ENCODE peak calls at places on chromosomes 11 and 22, in five cellular contexts. One of them, this sample, is unnamed.

GRCh38 chr11:2578934-2579280 is 120.9 kb downstream of the KCNQ1OT1 start:
- DNase-seq in effector memory CD8-positive, alpha-beta T cell: no peak
- DNase-seq in NCI-H446 treated with DMSO at 0.1 percent for 48 hours: no peak
- DNase-seq in ureter: peak; percentile 38
- DNase-seq in dorsolateral prefrontal cortex: no peak
- DNase-seq in this sample: no peak

GRCh38 chr11:75204012-75204674 is 36.4 kb upstream of the TPBGL start:
- DNase-seq in effector memory CD8-positive, alpha-beta T cell: no peak
- DNase-seq in NCI-H446 treated with DMSO at 0.1 percent for 48 hours: no peak
- DNase-seq in ureter: no peak
- DNase-seq in dorsolateral prefrontal cortex: no peak
- DNase-seq in this sample: no peak

GRCh38 chr11:46615756-46616155 is 1.3 kb downstream of the HARBI1 start:
- DNase-seq in effector memory CD8-positive, alpha-beta T cell: no peak
- DNase-seq in NCI-H446 treated with DMSO at 0.1 percent for 48 hours: no peak
- DNase-seq in ureter: no peak
- DNase-seq in dorsolateral prefrontal cortex: no peak
- DNase-seq in this sample: no peak

GRCh38 chr11:74072286-74072685 is 63.4 kb upstream of the UCP3 start:
- DNase-seq in effector memory CD8-positive, alpha-beta T cell: no peak
- DNase-seq in NCI-H446 treated with DMSO at 0.1 percent for 48 hours: no peak
- DNase-seq in ureter: no peak
- DNase-seq in dorsolateral prefrontal cortex: no peak
- DNase-seq in this sample: no peak

GRCh38 chr11:49995559-49995958 is 13.2 kb upstream of the OR4C12 start:
- DNase-seq in effector memory CD8-positive, alpha-beta T cell: no peak
- DNase-seq in NCI-H446 treated with DMSO at 0.1 percent for 48 hours: peak; percentile 46
- DNase-seq in ureter: no peak
- DNase-seq in dorsolateral prefrontal cortex: peak; percentile 34
- DNase-seq in this sample: peak; percentile 71

GRCh38 chr11:46330887-46331652 is 16.2 kb upstream of the DGKZ start:
- DNase-seq in effector memory CD8-positive, alpha-beta T cell: no peak
- DNase-seq in NCI-H446 treated with DMSO at 0.1 percent for 48 hours: no peak
- DNase-seq in ureter: no peak
- DNase-seq in dorsolateral prefrontal cortex: no peak
- DNase-seq in this sample: peak; percentile 91

GRCh38 chr11:65378208-65378927 is 4.1 kb downstream of the SLC25A45 start:
- DNase-seq in effector memory CD8-positive, alpha-beta T cell: no peak
- DNase-seq in NCI-H446 treated with DMSO at 0.1 percent for 48 hours: no peak
- DNase-seq in ureter: no peak
- DNase-seq in dorsolateral prefrontal cortex: no peak
- DNase-seq in this sample: no peak

GRCh38 chr11:57751676-57752253 is at the start of gene BTBD18:
- DNase-seq in effector memory CD8-positive, alpha-beta T cell: no peak
- DNase-seq in NCI-H446 treated with DMSO at 0.1 percent for 48 hours: no peak
- DNase-seq in ureter: no peak
- DNase-seq in dorsolateral prefrontal cortex: no peak
- DNase-seq in this sample: no peak

GRCh38 chr22:50544078-50544745 is 1.5 kb upstream of the KLHDC7B start:
- DNase-seq in effector memory CD8-positive, alpha-beta T cell: peak; percentile 82
- DNase-seq in NCI-H446 treated with DMSO at 0.1 percent for 48 hours: no peak
- DNase-seq in ureter: peak; percentile 80
- DNase-seq in dorsolateral prefrontal cortex: no peak
- DNase-seq in this sample: no peak

GRCh38 chr22:31652911-31653684 is 8.9 kb downstream of the PISD start:
- DNase-seq in effector memory CD8-positive, alpha-beta T cell: no peak
- DNase-seq in NCI-H446 treated with DMSO at 0.1 percent for 48 hours: no peak
- DNase-seq in ureter: no peak
- DNase-seq in dorsolateral prefrontal cortex: no peak
- DNase-seq in this sample: no peak

GRCh38 chr11:66172146-66172545 is 96.3 kb upstream of the RAB1B start:
- DNase-seq in effector memory CD8-positive, alpha-beta T cell: no peak
- DNase-seq in NCI-H446 treated with DMSO at 0.1 percent for 48 hours: no peak
- DNase-seq in ureter: no peak
- DNase-seq in dorsolateral prefrontal cortex: no peak
- DNase-seq in this sample: no peak

GRCh38 chr11:29527391-29527936 is 489.4 kb downstream of the KCNA4 start:
- DNase-seq in effector memory CD8-positive, alpha-beta T cell: no peak
- DNase-seq in NCI-H446 treated with DMSO at 0.1 percent for 48 hours: no peak
- DNase-seq in ureter: no peak
- DNase-seq in dorsolateral prefrontal cortex: no peak
- DNase-seq in this sample: peak; percentile 41

GRCh38 chr22:50209893-50210292 is 9.1 kb downstream of the SELENOO start:
- DNase-seq in effector memory CD8-positive, alpha-beta T cell: peak; percentile 67
- DNase-seq in NCI-H446 treated with DMSO at 0.1 percent for 48 hours: no peak
- DNase-seq in ureter: peak; percentile 55
- DNase-seq in dorsolateral prefrontal cortex: peak; percentile 76
- DNase-seq in this sample: peak; percentile 46

GRCh38 chr11:105609832-105610781 is at the start of gene GRIA4:
- DNase-seq in effector memory CD8-positive, alpha-beta T cell: no peak
- DNase-seq in NCI-H446 treated with DMSO at 0.1 percent for 48 hours: peak; percentile 81
- DNase-seq in ureter: no peak
- DNase-seq in dorsolateral prefrontal cortex: peak; percentile 89
- DNase-seq in this sample: no peak

GRCh38 chr11:8839957-8840945 is 70.7 kb upstream of the AKIP1 start:
- DNase-seq in effector memory CD8-positive, alpha-beta T cell: no peak
- DNase-seq in NCI-H446 treated with DMSO at 0.1 percent for 48 hours: no peak
- DNase-seq in ureter: no peak
- DNase-seq in dorsolateral prefrontal cortex: no peak
- DNase-seq in this sample: no peak

GRCh38 chr11:74397531-74398243 is 546 bp downstream of the PGM2L1 start:
- DNase-seq in effector memory CD8-positive, alpha-beta T cell: peak; percentile 14
- DNase-seq in NCI-H446 treated with DMSO at 0.1 percent for 48 hours: no peak
- DNase-seq in ureter: no peak
- DNase-seq in dorsolateral prefrontal cortex: no peak
- DNase-seq in this sample: peak; percentile 87

GRCh38 chr22:39244496-39245129 is at the start of gene PDGFB:
- DNase-seq in effector memory CD8-positive, alpha-beta T cell: no peak
- DNase-seq in NCI-H446 treated with DMSO at 0.1 percent for 48 hours: no peak
- DNase-seq in ureter: no peak
- DNase-seq in dorsolateral prefrontal cortex: no peak
- DNase-seq in this sample: no peak

GRCh38 chr11:132728026-132728425 is 804.3 kb downstream of the OPCML start:
- DNase-seq in effector memory CD8-positive, alpha-beta T cell: no peak
- DNase-seq in NCI-H446 treated with DMSO at 0.1 percent for 48 hours: no peak
- DNase-seq in ureter: no peak
- DNase-seq in dorsolateral prefrontal cortex: no peak
- DNase-seq in this sample: no peak

GRCh38 chr11:118774032-118774431 is 16.9 kb downstream of the DDX6 start:
- DNase-seq in effector memory CD8-positive, alpha-beta T cell: no peak
- DNase-seq in NCI-H446 treated with DMSO at 0.1 percent for 48 hours: no peak
- DNase-seq in ureter: no peak
- DNase-seq in dorsolateral prefrontal cortex: no peak
- DNase-seq in this sample: no peak

GRCh38 chr22:42376721-42377177 is 55.5 kb downstream of the NFAM1 start:
- DNase-seq in effector memory CD8-positive, alpha-beta T cell: no peak
- DNase-seq in NCI-H446 treated with DMSO at 0.1 percent for 48 hours: peak; percentile 58
- DNase-seq in ureter: no peak
- DNase-seq in dorsolateral prefrontal cortex: no peak
- DNase-seq in this sample: no peak

GRCh38 chr22:49423125-49423650 is 404.5 kb downstream of the BRD1 start:
- DNase-seq in effector memory CD8-positive, alpha-beta T cell: no peak
- DNase-seq in NCI-H446 treated with DMSO at 0.1 percent for 48 hours: no peak
- DNase-seq in ureter: no peak
- DNase-seq in dorsolateral prefrontal cortex: no peak
- DNase-seq in this sample: no peak

GRCh38 chr11:18081551-18081950 is 24.3 kb downstream of the SAAL1 start:
- DNase-seq in effector memory CD8-positive, alpha-beta T cell: no peak
- DNase-seq in NCI-H446 treated with DMSO at 0.1 percent for 48 hours: no peak
- DNase-seq in ureter: no peak
- DNase-seq in dorsolateral prefrontal cortex: no peak
- DNase-seq in this sample: no peak

GRCh38 chr11:104705475-104706195 is 192.6 kb downstream of the CASP12 start:
- DNase-seq in effector memory CD8-positive, alpha-beta T cell: peak; percentile 66
- DNase-seq in NCI-H446 treated with DMSO at 0.1 percent for 48 hours: no peak
- DNase-seq in ureter: peak; percentile 60
- DNase-seq in dorsolateral prefrontal cortex: no peak
- DNase-seq in this sample: peak; percentile 94

GRCh38 chr11:111735262-111736116 is 30.7 kb downstream of the PPP2R1B start:
- DNase-seq in effector memory CD8-positive, alpha-beta T cell: no peak
- DNase-seq in NCI-H446 treated with DMSO at 0.1 percent for 48 hours: peak; percentile 95
- DNase-seq in ureter: peak; percentile 84
- DNase-seq in dorsolateral prefrontal cortex: peak; percentile 79
- DNase-seq in this sample: no peak

GRCh38 chr11:76806131-76806530 is 23.0 kb downstream of the TSKU start:
- DNase-seq in effector memory CD8-positive, alpha-beta T cell: no peak
- DNase-seq in NCI-H446 treated with DMSO at 0.1 percent for 48 hours: no peak
- DNase-seq in ureter: peak; percentile 40
- DNase-seq in dorsolateral prefrontal cortex: no peak
- DNase-seq in this sample: no peak

GRCh38 chr22:36368359-36368983 is 19.3 kb downstream of the MYH9 start:
- DNase-seq in effector memory CD8-positive, alpha-beta T cell: no peak
- DNase-seq in NCI-H446 treated with DMSO at 0.1 percent for 48 hours: no peak
- DNase-seq in ureter: no peak
- DNase-seq in dorsolateral prefrontal cortex: no peak
- DNase-seq in this sample: no peak

GRCh38 chr22:16866167-16866566 is 41.0 kb upstream of the XKR3 start:
- DNase-seq in effector memory CD8-positive, alpha-beta T cell: no peak
- DNase-seq in NCI-H446 treated with DMSO at 0.1 percent for 48 hours: no peak
- DNase-seq in ureter: no peak
- DNase-seq in dorsolateral prefrontal cortex: no peak
- DNase-seq in this sample: no peak

GRCh38 chr22:19709063-19709769 is 5.1 kb upstream of the SEPTIN5 start:
- DNase-seq in effector memory CD8-positive, alpha-beta T cell: no peak
- DNase-seq in NCI-H446 treated with DMSO at 0.1 percent for 48 hours: no peak
- DNase-seq in ureter: peak; percentile 41
- DNase-seq in dorsolateral prefrontal cortex: no peak
- DNase-seq in this sample: no peak

GRCh38 chr11:94553938-94554337 is 10.2 kb downstream of the FUT4 start:
- DNase-seq in effector memory CD8-positive, alpha-beta T cell: no peak
- DNase-seq in NCI-H446 treated with DMSO at 0.1 percent for 48 hours: no peak
- DNase-seq in ureter: no peak
- DNase-seq in dorsolateral prefrontal cortex: no peak
- DNase-seq in this sample: no peak

GRCh38 chr11:70415176-70415575 is 16.8 kb downstream of the CTTN start:
- DNase-seq in effector memory CD8-positive, alpha-beta T cell: no peak
- DNase-seq in NCI-H446 treated with DMSO at 0.1 percent for 48 hours: no peak
- DNase-seq in ureter: no peak
- DNase-seq in dorsolateral prefrontal cortex: no peak
- DNase-seq in this sample: no peak

GRCh38 chr22:40709752-40710413 is 30.6 kb downstream of the MCHR1 start:
- DNase-seq in effector memory CD8-positive, alpha-beta T cell: no peak
- DNase-seq in NCI-H446 treated with DMSO at 0.1 percent for 48 hours: peak; percentile 40
- DNase-seq in ureter: peak; percentile 54
- DNase-seq in dorsolateral prefrontal cortex: no peak
- DNase-seq in this sample: no peak

GRCh38 chr11:68140496-68141246 is 19.5 kb upstream of the CHKA start:
- DNase-seq in effector memory CD8-positive, alpha-beta T cell: no peak
- DNase-seq in NCI-H446 treated with DMSO at 0.1 percent for 48 hours: peak; percentile 29
- DNase-seq in ureter: no peak
- DNase-seq in dorsolateral prefrontal cortex: no peak
- DNase-seq in this sample: peak; percentile 60

GRCh38 chr22:48885271-48885918 is 942.3 kb downstream of the BRD1 start:
- DNase-seq in effector memory CD8-positive, alpha-beta T cell: no peak
- DNase-seq in NCI-H446 treated with DMSO at 0.1 percent for 48 hours: no peak
- DNase-seq in ureter: peak; percentile 38
- DNase-seq in dorsolateral prefrontal cortex: peak; percentile 7
- DNase-seq in this sample: no peak

GRCh38 chr11:74611369-74611861 is 19.0 kb downstream of the POLD3 start:
- DNase-seq in effector memory CD8-positive, alpha-beta T cell: no peak
- DNase-seq in NCI-H446 treated with DMSO at 0.1 percent for 48 hours: peak; percentile 15
- DNase-seq in ureter: no peak
- DNase-seq in dorsolateral prefrontal cortex: no peak
- DNase-seq in this sample: peak; percentile 42

GRCh38 chr11:119835804-119836203 is 106.8 kb upstream of the NECTIN1 start:
- DNase-seq in effector memory CD8-positive, alpha-beta T cell: no peak
- DNase-seq in NCI-H446 treated with DMSO at 0.1 percent for 48 hours: no peak
- DNase-seq in ureter: no peak
- DNase-seq in dorsolateral prefrontal cortex: no peak
- DNase-seq in this sample: no peak

GRCh38 chr11:8693010-8693551 is 10.5 kb downstream of the RPL27A start:
- DNase-seq in effector memory CD8-positive, alpha-beta T cell: no peak
- DNase-seq in NCI-H446 treated with DMSO at 0.1 percent for 48 hours: no peak
- DNase-seq in ureter: no peak
- DNase-seq in dorsolateral prefrontal cortex: no peak
- DNase-seq in this sample: no peak

GRCh38 chr11:82174610-82175009 is 559.1 kb downstream of the FAM181B start:
- DNase-seq in effector memory CD8-positive, alpha-beta T cell: no peak
- DNase-seq in NCI-H446 treated with DMSO at 0.1 percent for 48 hours: no peak
- DNase-seq in ureter: no peak
- DNase-seq in dorsolateral prefrontal cortex: no peak
- DNase-seq in this sample: peak; percentile 12

This sample was measured in Jurkat, Clone E6-1.